ENCODE peak calls at places on chromosome 1, in nine cellular contexts. I is natural killer cell; O is H54; R is A172; Z is skeletal muscle cell; F is occipital lobe; E is effector CD4-positive, alpha-beta T cell; J is GM04504; A is stimulated activated naive CD8-positive, alpha-beta T cell treated with anti-CD3 and anti-CD28 coated beads, Interleukin-15, Interleukin-2, amounts not matched to agents 100 U/mL and 50 U/mL, for 24 hours. G is an unnamed sample.
A peak's percentile ranks its signal among the peaks of the same experiment; 100 is the strongest.

GRCh38 chr1:171081220-171081993 is 9.3 kb upstream of the FMO3 start:
- DNase-seq in I (no peak), O (no peak), R (peak; percentile 22), Z (peak; percentile 14), F (no peak), E (no peak), J (peak; percentile 3), A (no peak), G (peak; percentile 33)

GRCh38 chr1:32709075-32709474 is 6.5 kb upstream of the SYNC start:
- DNase-seq in I (no peak), O (no peak), R (no peak), Z (no peak), F (no peak), E (no peak), J (no peak), A (no peak), G (no peak)

GRCh38 chr1:10528066-10529014 is 53.6 kb downstream of the PEX14 start:
- DNase-seq in I (no peak), O (peak; percentile 40), R (peak; percentile 92), Z (peak; percentile 48), F (no peak), E (no peak), J (peak; percentile 81), A (no peak), G (no peak)

GRCh38 chr1:175839678-175840669 is 96.6 kb upstream of the TNR start:
- DNase-seq in I (no peak), O (no peak), R (peak; percentile 34), Z (no peak), F (no peak), E (no peak), J (no peak), A (no peak), G (no peak)

GRCh38 chr1:20404466-20404865 is 81.5 kb downstream of the CAMK2N1 start:
- DNase-seq in I (no peak), O (no peak), R (no peak), Z (no peak), F (no peak), E (no peak), J (no peak), A (no peak), G (no peak)

GRCh38 chr1:236269439-236269838 is 12.3 kb downstream of the ERO1B start:
- DNase-seq in I (no peak), O (no peak), R (no peak), Z (no peak), F (no peak), E (no peak), J (no peak), A (no peak), G (no peak)

GRCh38 chr1:33460947-33461629 is 11.4 kb upstream of the ZSCAN20 start:
- DNase-seq in I (no peak), O (no peak), R (no peak), Z (no peak), F (no peak), E (no peak), J (no peak), A (no peak), G (no peak)

GRCh38 chr1:95951291-95951690 is 717.3 kb downstream of the RWDD3 start:
- DNase-seq in I (no peak), O (no peak), R (no peak), Z (no peak), F (no peak), E (no peak), J (no peak), A (no peak), G (no peak)

GRCh38 chr1:172875892-172876291 is 174.8 kb downstream of the TNFSF18 start:
- DNase-seq in I (no peak), O (no peak), R (no peak), Z (no peak), F (no peak), E (no peak), J (no peak), A (no peak), G (no peak)

GRCh38 chr1:51331206-51332100 is 1.1 kb upstream of the TTC39A start:
- DNase-seq in I (no peak), O (peak; percentile 91), R (peak; percentile 68), Z (no peak), F (no peak), E (no peak), J (peak; percentile 24), A (no peak), G (no peak)

GRCh38 chr1:7393141-7393540 is 378.0 kb upstream of the VAMP3 start:
- DNase-seq in I (no peak), O (no peak), R (no peak), Z (no peak), F (no peak), E (no peak), J (no peak), A (no peak), G (no peak)

GRCh38 chr1:107529511-107530149 is 388.8 kb downstream of the NTNG1 start:
- DNase-seq in I (no peak), O (peak; percentile 32), R (peak; percentile 7), Z (peak; percentile 21), F (peak; percentile 3), E (no peak), J (peak; percentile 37), A (peak; percentile 9), G (peak; percentile 31)

GRCh38 chr1:218499021-218499691 is 154.0 kb downstream of the TGFB2 start:
- DNase-seq in I (no peak), O (no peak), R (peak; percentile 94), Z (peak; percentile 63), F (no peak), E (no peak), J (peak; percentile 76), A (no peak), G (peak; percentile 87)

GRCh38 chr1:150511551-150511950 is 3.6 kb downstream of the ECM1 start:
- DNase-seq in I (no peak), O (no peak), R (no peak), Z (no peak), F (no peak), E (no peak), J (no peak), A (no peak), G (no peak)

GRCh38 chr1:246587606-246588005 is 21.4 kb downstream of the CNST start:
- DNase-seq in I (no peak), O (no peak), R (no peak), Z (no peak), F (no peak), E (no peak), J (peak; percentile 46), A (no peak), G (no peak)

GRCh38 chr1:172003766-172004530 is 162.7 kb downstream of the DNM3 start:
- DNase-seq in I (no peak), O (no peak), R (no peak), Z (no peak), F (no peak), E (no peak), J (no peak), A (no peak), G (no peak)

GRCh38 chr1:29237906-29238600 is 1.7 kb downstream of the PTPRU start:
- DNase-seq in I (peak; percentile 18), O (no peak), R (no peak), Z (no peak), F (no peak), E (no peak), J (no peak), A (peak; percentile 13), G (no peak)

GRCh38 chr1:234934611-234935033 is 194.0 kb downstream of the TOMM20 start:
- DNase-seq in I (peak; percentile 3), O (no peak), R (peak; percentile 64), Z (peak; percentile 84), F (no peak), E (no peak), J (no peak), A (no peak), G (no peak)

GRCh38 chr1:57489342-57490036 is 65.6 kb upstream of the DAB1 start:
- DNase-seq in I (no peak), O (peak; percentile 11), R (peak; percentile 36), Z (peak; percentile 64), F (no peak), E (no peak), J (no peak), A (no peak), G (peak; percentile 28)

GRCh38 chr1:234197839-234198238 is 175.4 kb upstream of the COA6 start:
- DNase-seq in I (no peak), O (no peak), R (no peak), Z (no peak), F (no peak), E (no peak), J (no peak), A (no peak), G (no peak)